ENCODE peak calls at places on chromosomes 6 and 20, in nine cellular contexts. B, Q, R, L, A, Z, I, O and F are unnamed samples.

GRCh38 chr6:34247481-34248197 is 1.2 kb downstream of the SMIM29 start:
- DNase-seq in B (no peak), A (no peak), L (no peak), R (no peak), O (peak; percentile 35), Z (no peak), I (no peak), Q (no peak), F (no peak)

GRCh38 chr6:26550250-26550993 is 12.3 kb downstream of the HMGN4 start:
- DNase-seq in Q (peak; percentile 81), B (no peak), I (peak; percentile 65), Z (no peak), O (peak; percentile 95), L (peak; percentile 57), R (peak; percentile 97), A (peak; percentile 76), F (no peak)

GRCh38 chr6:26056583-26057350 is 30.5 kb upstream of the HFE start:
- DNase-seq in R (peak; percentile 44), L (peak; percentile 31), Q (no peak), O (no peak), Z (no peak), I (peak; percentile 17), B (no peak), A (no peak), F (no peak)

GRCh38 chr6:33313105-33313708 is 671 bp downstream of the TAPBP start:
- DNase-seq in Q (peak; percentile 44), I (peak; percentile 45), A (no peak), Z (no peak), L (no peak), B (no peak), R (peak; percentile 75), O (peak; percentile 78), F (peak; percentile 54)

GRCh38 chr20:45322952-45323383 is 14.9 kb upstream of the MATN4 start:
- DNase-seq in O (no peak), B (no peak), L (peak; percentile 37), A (no peak), R (no peak), I (no peak), Q (no peak), Z (no peak), F (no peak)

GRCh38 chr6:168098431-168098861 is 19.4 kb upstream of the FRMD1 start:
- DNase-seq in L (no peak), Z (no peak), O (no peak), B (no peak), R (no peak), Q (no peak), A (no peak), I (no peak), F (peak; percentile 74)

GRCh38 chr6:82570083-82570482 is 206.5 kb downstream of the TPBG start:
- DNase-seq in A (no peak), I (no peak), R (no peak), Z (no peak), B (no peak), L (no peak), O (no peak), Q (peak; percentile 8), F (no peak)

GRCh38 chr6:41586564-41586963 is 40.4 kb downstream of the FOXP4 start:
- DNase-seq in O (no peak), B (no peak), I (no peak), L (no peak), Q (no peak), R (no peak), A (no peak), Z (no peak), F (no peak)

GRCh38 chr6:7846971-7847818 is 63.4 kb downstream of the TXNDC5 start:
- DNase-seq in O (no peak), Z (no peak), Q (no peak), L (peak; percentile 69), A (no peak), B (no peak), I (no peak), R (peak; percentile 27), F (no peak)

GRCh38 chr6:7805088-7805756 is 79.3 kb downstream of the BMP6 start:
- DNase-seq in Z (no peak), R (no peak), L (no peak), B (no peak), A (no peak), Q (no peak), O (no peak), I (no peak), F (no peak)

GRCh38 chr6:142881771-142882170 is 63.2 kb downstream of the HIVEP2 start:
- DNase-seq in Z (no peak), I (no peak), Q (no peak), B (no peak), R (no peak), L (no peak), A (no peak), O (no peak), F (no peak)

GRCh38 chr20:10282930-10283556 is 64.4 kb downstream of the SNAP25 start:
- DNase-seq in A (no peak), R (no peak), I (no peak), L (no peak), B (no peak), O (no peak), Q (no peak), Z (no peak), F (no peak)

GRCh38 chr6:82227770-82228169 is 19.8 kb downstream of the IBTK start:
- DNase-seq in I (no peak), L (no peak), O (no peak), Q (no peak), R (no peak), B (no peak), Z (no peak), A (no peak), F (no peak)

GRCh38 chr20:56362833-56363413 is 4.1 kb downstream of the FAM210B start:
- DNase-seq in L (peak; percentile 36), B (no peak), R (peak; percentile 31), I (peak; percentile 28), A (no peak), Q (no peak), Z (no peak), O (peak; percentile 44), F (no peak)

GRCh38 chr6:117498159-117498558 is 15.7 kb downstream of the DCBLD1 start:
- DNase-seq in Z (no peak), A (no peak), R (no peak), I (no peak), Q (no peak), O (no peak), L (peak; percentile 85), B (no peak), F (no peak)

GRCh38 chr6:71676298-71676697 is 210.1 kb upstream of the RIMS1 start:
- DNase-seq in I (no peak), R (peak; percentile 3), Q (no peak), L (no peak), B (no peak), O (no peak), A (no peak), Z (no peak), F (no peak)

GRCh38 chr20:51417745-51418529 is 124.6 kb downstream of the NFATC2 start:
- DNase-seq in B (no peak), O (no peak), R (peak; percentile 15), A (no peak), Z (no peak), Q (no peak), L (no peak), I (no peak), F (no peak)

GRCh38 chr20:46731770-46732169 is 22.3 kb downstream of the SLC2A10 start:
- DNase-seq in O (peak; percentile 34), B (no peak), Q (no peak), Z (no peak), I (no peak), L (no peak), R (peak; percentile 49), A (no peak), F (no peak)

GRCh38 chr20:21251278-21251677 is 51.9 kb upstream of the XRN2 start:
- DNase-seq in L (peak; percentile 17), B (no peak), O (no peak), Z (no peak), R (no peak), I (no peak), Q (no peak), A (no peak), F (no peak)

GRCh38 chr6:85826997-85827396 is 184.3 kb upstream of the SYNCRIP start:
- DNase-seq in L (no peak), O (no peak), B (no peak), A (no peak), R (no peak), I (no peak), Q (no peak), Z (no peak), F (no peak)

GRCh38 chr6:11427827-11428245 is 109.7 kb upstream of the TMEM170B start:
- DNase-seq in R (no peak), Z (no peak), A (no peak), O (no peak), I (no peak), B (no peak), L (no peak), Q (no peak), F (no peak)

GRCh38 chr6:111992851-111993250 is 61.1 kb upstream of the CCN6 start:
- DNase-seq in Q (no peak), R (no peak), B (no peak), I (no peak), A (no peak), Z (no peak), O (no peak), L (peak; percentile 56), F (no peak)

GRCh38 chr6:2999621-3000455 is at the start of gene NQO2:
- DNase-seq in O (peak; percentile 95), B (no peak), L (peak; percentile 12), A (peak; percentile 95), Z (peak; percentile 72), R (peak; percentile 95), Q (peak; percentile 98), I (peak; percentile 97), F (peak; percentile 99)
- TF ChIP-seq CTCF in O (no peak), B (peak; percentile 15), L (no peak), A (no peak), Z (peak; percentile 32), R (no peak), Q (no peak), I (no peak), F (no peak)

GRCh38 chr6:617485-618100 is 39.3 kb downstream of the HUS1B start:
- DNase-seq in B (no peak), A (no peak), I (no peak), Q (no peak), O (peak; percentile 65), L (no peak), Z (no peak), R (peak; percentile 75), F (no peak)
- TF ChIP-seq CTCF in B (no peak), A (no peak), I (no peak), Q (no peak), O (peak; percentile 63), L (no peak), Z (no peak), R (peak; percentile 50), F (no peak)

GRCh38 chr6:47810885-47811284 is 29.1 kb downstream of the OPN5 start:
- DNase-seq in B (no peak), Q (no peak), L (no peak), O (peak; percentile 56), Z (no peak), I (peak; percentile 10), A (no peak), R (peak; percentile 46), F (no peak)
- TF ChIP-seq CTCF in B (no peak), Q (no peak), L (peak; percentile 10), O (peak; percentile 54), Z (peak; percentile 7), I (no peak), A (no peak), R (peak; percentile 48), F (no peak)

DNA sequence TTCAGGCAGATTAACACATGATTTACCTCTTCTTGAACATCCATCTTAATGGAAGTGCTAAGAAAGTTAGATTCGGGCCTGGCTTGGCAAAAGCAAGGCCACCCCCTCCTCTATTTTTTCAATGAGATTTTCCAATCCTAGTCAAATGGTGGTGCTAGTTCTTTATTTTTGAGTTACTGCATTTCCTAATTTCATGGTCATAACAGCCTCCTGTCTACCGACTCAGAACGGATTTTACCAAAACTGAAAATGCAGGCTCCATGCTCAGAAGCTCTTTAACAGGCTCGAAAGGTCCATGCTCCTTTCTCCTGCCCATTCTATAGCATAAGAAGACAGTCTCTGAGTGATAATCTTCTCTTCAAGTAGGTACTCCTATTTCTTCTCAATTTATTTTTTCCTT is 117.2 kb upstream of the ESR1 start:
- DNase-seq in R (no peak), A (no peak), Q (no peak), I (no peak), B (no peak), L (peak; percentile 57), Z (no peak), O (no peak), F (no peak)
- TF ChIP-seq CTCF in R (peak; percentile 26), A (no peak), Q (no peak), I (no peak), B (no peak), L (peak; percentile 20), Z (no peak), O (no peak), F (no peak)